ENCODE peak calls at places on chromosomes 3 and 15, in six cellular contexts. F is T-helper 17 cell; D is stimulated activated CD4-positive, alpha-beta T cell treated with anti-CD3 and anti-CD28 coated beads, TNF-alpha, amount 100 ng/mL, for 24 hours; N is sciatic nerve; L is lower leg skin; A is ovary. W is an unnamed sample.

GRCh38 chr15:57537072-57537471 is 54.6 kb upstream of the MYZAP start:
- DNase-seq in L (no peak), A (no peak), F (no peak), D (no peak), N (no peak), W (no peak)

GRCh38 chr3:125017406-125017805 is 38.4 kb downstream of the HEG1 start:
- DNase-seq in D (no peak), A (no peak), F (no peak), L (no peak), N (no peak), W (no peak)

GRCh38 chr3:112128843-112129727 is 4.0 kb downstream of the GCSAM start:
- DNase-seq in A (no peak), N (no peak), F (peak; percentile 18), L (no peak), D (no peak), W (no peak)

GRCh38 chr15:50939911-50940310 is 31.4 kb downstream of the AP4E1 start:
- DNase-seq in A (no peak), D (no peak), N (no peak), F (no peak), L (no peak), W (no peak)

GRCh38 chr15:80474751-80475295 is 70.6 kb downstream of the ARNT2 start:
- DNase-seq in A (no peak), L (no peak), N (no peak), F (no peak), D (no peak), W (no peak)

GRCh38 chr3:186529204-186529999 is 14.8 kb downstream of the CRYGS start:
- DNase-seq in N (no peak), D (no peak), F (no peak), A (no peak), L (no peak), W (no peak)

GRCh38 chr15:101239724-101240136 is 12.1 kb downstream of the CHSY1 start:
- DNase-seq in A (no peak), N (no peak), L (no peak), F (no peak), D (no peak), W (no peak)

GRCh38 chr3:143821862-143822261 is 26.4 kb downstream of the SLC9A9 start:
- DNase-seq in N (no peak), L (no peak), F (no peak), D (no peak), A (no peak), W (no peak)

GRCh38 chr3:106336619-106337018 is 467.8 kb upstream of the CBLB start:
- DNase-seq in A (no peak), D (no peak), F (no peak), L (no peak), N (no peak), W (no peak)

GRCh38 chr3:17040322-17040721 is 155.6 kb downstream of the PLCL2 start:
- DNase-seq in L (no peak), N (no peak), D (no peak), A (no peak), F (no peak), W (no peak)

GRCh38 chr3:152376351-152377183 is 107.8 kb downstream of the MBNL1 start:
- DNase-seq in A (no peak), D (no peak), F (no peak), N (no peak), L (no peak), W (no peak)

GRCh38 chr3:25433868-25434267 is 5.8 kb downstream of the RARB start:
- DNase-seq in F (no peak), A (peak; percentile 42), L (no peak), D (no peak), N (no peak), W (no peak)

GRCh38 chr3:148879256-148879655 is 14.2 kb downstream of the CPA3 start:
- DNase-seq in D (no peak), A (no peak), L (no peak), N (no peak), F (no peak), W (no peak)

GRCh38 chr3:62607287-62608029 is 234.1 kb upstream of the FEZF2 start:
- DNase-seq in L (no peak), D (no peak), N (no peak), A (no peak), F (no peak), W (no peak)

GRCh38 chr15:49103002-49103401 is 52.4 kb downstream of the COPS2 start:
- DNase-seq in A (no peak), L (no peak), N (no peak), D (no peak), F (no peak), W (no peak)

GRCh38 chr15:78347586-78348543 is 7.7 kb downstream of the CRABP1 start:
- DNase-seq in D (no peak), N (no peak), L (no peak), A (no peak), F (no peak), W (no peak)

GRCh38 chr15:51265037-51265555 is 73.3 kb downstream of the CYP19A1 start:
- DNase-seq in A (no peak), L (no peak), N (no peak), D (no peak), F (no peak), W (no peak)

GRCh38 chr15:59524331-59524731 is 86.3 kb downstream of the FAM81A start:
- DNase-seq in A (no peak), D (no peak), F (no peak), N (no peak), L (no peak), W (no peak)

GRCh38 chr3:126121074-126121473 is 37.1 kb upstream of the SLC41A3 start:
- DNase-seq in L (peak; percentile 56), A (peak; percentile 6), D (no peak), F (peak; percentile 1), N (peak; percentile 13), W (peak; percentile 53)

GRCh38 chr3:11774296-11774877 is 72.3 kb downstream of the TAMM41 start:
- DNase-seq in D (no peak), A (no peak), L (peak; percentile 83), N (no peak), F (no peak), W (no peak)

GRCh38 chr3:183371672-183371968 is 56.8 kb downstream of the MCF2L2 start:
- DNase-seq in D (peak; percentile 21), F (no peak), L (no peak), A (no peak), N (no peak), W (no peak)

GRCh38 chr15:45187894-45188830 is at the start of gene SHF:
- DNase-seq in L (no peak), F (peak; percentile 50), A (peak; percentile 84), D (peak; percentile 78), N (peak; percentile 84), W (peak; percentile 85)

GRCh38 chr3:114551770-114552526 is 258.1 kb downstream of the TIGIT start:
- DNase-seq in N (no peak), L (no peak), D (no peak), F (no peak), A (no peak), W (no peak)

GRCh38 chr3:165607221-165607620 is 230.0 kb downstream of the BCHE start:
- DNase-seq in A (no peak), L (no peak), D (no peak), N (no peak), F (no peak), W (no peak)

GRCh38 chr3:186107148-186108105 is 1.5 kb downstream of the ETV5 start:
- DNase-seq in A (peak; percentile 47), F (peak; percentile 24), D (peak; percentile 26), N (peak; percentile 83), L (peak; percentile 92), W (no peak)

GRCh38 chr3:45084820-45085816 is 59.0 kb downstream of the CLEC3B start:
- DNase-seq in L (no peak), A (no peak), D (no peak), F (no peak), N (no peak), W (no peak)

GRCh38 chr3:135017494-135017893 is 222.4 kb downstream of the EPHB1 start:
- DNase-seq in N (no peak), A (no peak), L (no peak), F (no peak), D (no peak), W (no peak)

W was measured in mesenteric fat pad.